ENCODE peak calls at places on chromosomes 3 and 15, in seven cellular contexts. One of them, this sample, is unnamed. For H3K9me3, the result is how much of the 10 kb centered on the place peaks cover.

GRCh38 chr3:72453686-72454085 is 394.6 kb downstream of the SHQ1 start:
- DNase-seq in mammary epithelial cell: no peak
- DNase-seq in left ventricle myocardium inferior: no peak
- DNase-seq in PC-9: no peak
- DNase-seq in colonic mucosa: no peak
- DNase-seq in H9: no peak
- DNase-seq in mesenchymal stem cell: no peak
- DNase-seq in this sample: no peak

GRCh38 chr3:98567646-98568280 is 25.6 kb downstream of the CPOX start:
- DNase-seq in mesenchymal stem cell: no peak
- DNase-seq in colonic mucosa: no peak
- DNase-seq in left ventricle myocardium inferior: no peak
- DNase-seq in mammary epithelial cell: no peak
- DNase-seq in PC-9: peak
- DNase-seq in H9: no peak
- DNase-seq in this sample: no peak

GRCh38 chr3:53238051-53238850 is 17.6 kb downstream of the TKT start:
- DNase-seq in H9: no peak
- DNase-seq in colonic mucosa: peak
- DNase-seq in mesenchymal stem cell: peak
- DNase-seq in mammary epithelial cell: peak
- DNase-seq in left ventricle myocardium inferior: no peak
- DNase-seq in PC-9: peak
- DNase-seq in this sample: no peak

GRCh38 chr15:101538177-101538576 is 48.7 kb upstream of the PCSK6 start:
- DNase-seq in mesenchymal stem cell: no peak
- DNase-seq in PC-9: no peak
- DNase-seq in left ventricle myocardium inferior: no peak
- DNase-seq in colonic mucosa: peak
- DNase-seq in H9: no peak
- DNase-seq in mammary epithelial cell: no peak
- DNase-seq in this sample: no peak

GRCh38 chr15:93170320-93170719 is 81.3 kb upstream of the RGMA start:
- DNase-seq in PC-9: no peak
- DNase-seq in left ventricle myocardium inferior: no peak
- DNase-seq in colonic mucosa: no peak
- DNase-seq in mammary epithelial cell: no peak
- DNase-seq in mesenchymal stem cell: no peak
- DNase-seq in H9: no peak
- DNase-seq in this sample: no peak

GRCh38 chr3:53154731-53155320 is 6.2 kb upstream of the PRKCD start:
- DNase-seq in left ventricle myocardium inferior: no peak
- DNase-seq in mammary epithelial cell: peak
- DNase-seq in PC-9: peak
- DNase-seq in colonic mucosa: no peak
- DNase-seq in H9: no peak
- DNase-seq in mesenchymal stem cell: no peak
- DNase-seq in this sample: no peak

GRCh38 chr15:78265752-78266224 is 1.4 kb downstream of the DNAJA4 start:
- DNase-seq in left ventricle myocardium inferior: no peak
- DNase-seq in H9: no peak
- DNase-seq in colonic mucosa: no peak
- DNase-seq in mammary epithelial cell: peak
- DNase-seq in PC-9: no peak
- DNase-seq in mesenchymal stem cell: peak
- DNase-seq in this sample: no peak

GRCh38 chr15:90838544-90838943 is 29.8 kb upstream of the FURIN start:
- DNase-seq in mammary epithelial cell: no peak
- DNase-seq in PC-9: no peak
- DNase-seq in left ventricle myocardium inferior: no peak
- DNase-seq in H9: no peak
- DNase-seq in mesenchymal stem cell: no peak
- DNase-seq in colonic mucosa: no peak
- DNase-seq in this sample: peak

GRCh38 chr3:134904333-134904771 is 109.3 kb downstream of the EPHB1 start:
- DNase-seq in PC-9: no peak
- DNase-seq in H9: no peak
- DNase-seq in mammary epithelial cell: no peak
- DNase-seq in left ventricle myocardium inferior: no peak
- DNase-seq in colonic mucosa: no peak
- DNase-seq in mesenchymal stem cell: no peak
- DNase-seq in this sample: no peak

GRCh38 chr15:67089218-67090193 is 24.1 kb downstream of the SMAD3 start:
- DNase-seq in mesenchymal stem cell: peak
- DNase-seq in colonic mucosa: peak
- DNase-seq in mammary epithelial cell: peak
- DNase-seq in PC-9: peak
- DNase-seq in left ventricle myocardium inferior: no peak
- DNase-seq in H9: no peak
- DNase-seq in this sample: no peak

GRCh38 chr3:40477671-40478070 is 749 bp downstream of the ZNF619 start:
- DNase-seq in mesenchymal stem cell: peak
- DNase-seq in mammary epithelial cell: no peak
- DNase-seq in H9: no peak
- DNase-seq in colonic mucosa: no peak
- DNase-seq in left ventricle myocardium inferior: no peak
- DNase-seq in PC-9: no peak
- DNase-seq in this sample: no peak

GRCh38 chr3:10693457-10693856 is 122.6 kb upstream of the SLC6A11 start:
- DNase-seq in PC-9: no peak
- DNase-seq in colonic mucosa: no peak
- DNase-seq in mammary epithelial cell: no peak
- DNase-seq in left ventricle myocardium inferior: no peak
- DNase-seq in mesenchymal stem cell: no peak
- DNase-seq in H9: no peak
- DNase-seq in this sample: no peak

GRCh38 chr3:159273070-159273469 is 471.2 kb downstream of the MFSD1 start:
- DNase-seq in colonic mucosa: no peak
- DNase-seq in mammary epithelial cell: no peak
- DNase-seq in left ventricle myocardium inferior: no peak
- DNase-seq in H9: no peak
- DNase-seq in PC-9: no peak
- DNase-seq in mesenchymal stem cell: no peak
- DNase-seq in this sample: no peak

GRCh38 chr15:88623061-88623460 is 1.9 kb downstream of the AEN start:
- DNase-seq in mesenchymal stem cell: peak
- DNase-seq in left ventricle myocardium inferior: no peak
- DNase-seq in colonic mucosa: no peak
- DNase-seq in PC-9: peak
- DNase-seq in mammary epithelial cell: peak
- DNase-seq in H9: no peak
- DNase-seq in this sample: no peak

GRCh38 chr3:49872801-49873281 is 3.1 kb upstream of the CAMKV start:
- DNase-seq in mesenchymal stem cell: no peak
- DNase-seq in PC-9: no peak
- DNase-seq in left ventricle myocardium inferior: no peak
- DNase-seq in colonic mucosa: no peak
- DNase-seq in mammary epithelial cell: no peak
- DNase-seq in H9: no peak
- DNase-seq in this sample: no peak

GRCh38 chr15:27865926-27866325 is 233.2 kb downstream of the OCA2 start:
- DNase-seq in left ventricle myocardium inferior: no peak
- DNase-seq in mesenchymal stem cell: no peak
- DNase-seq in colonic mucosa: no peak
- DNase-seq in PC-9: no peak
- DNase-seq in mammary epithelial cell: no peak
- DNase-seq in H9: no peak
- DNase-seq in this sample: no peak
- H3K9me3 ChIP-seq in left ventricle myocardium inferior: under half
- H3K9me3 ChIP-seq in mesenchymal stem cell: under half
- H3K9me3 ChIP-seq in colonic mucosa: under half
- H3K9me3 ChIP-seq in PC-9: under half
- H3K9me3 ChIP-seq in mammary epithelial cell: half or more
- H3K9me3 ChIP-seq in H9: under half
- H3K9me3 ChIP-seq in this sample: under half

GRCh38 chr3:409011-409410 is 212.4 kb downstream of the CHL1 start:
- DNase-seq in PC-9: no peak
- DNase-seq in colonic mucosa: no peak
- DNase-seq in mammary epithelial cell: no peak
- DNase-seq in H9: no peak
- DNase-seq in left ventricle myocardium inferior: no peak
- DNase-seq in mesenchymal stem cell: no peak
- DNase-seq in this sample: no peak
- H3K9me3 ChIP-seq in PC-9: under half
- H3K9me3 ChIP-seq in colonic mucosa: under half
- H3K9me3 ChIP-seq in mammary epithelial cell: under half
- H3K9me3 ChIP-seq in H9: under half
- H3K9me3 ChIP-seq in left ventricle myocardium inferior: under half
- H3K9me3 ChIP-seq in mesenchymal stem cell: under half
- H3K9me3 ChIP-seq in this sample: under half

GRCh38 chr3:136893848-136894443 is 31.9 kb downstream of the NCK1 start:
- DNase-seq in PC-9: peak
- DNase-seq in mesenchymal stem cell: peak
- DNase-seq in mammary epithelial cell: peak
- DNase-seq in left ventricle myocardium inferior: no peak
- DNase-seq in H9: no peak
- DNase-seq in colonic mucosa: no peak
- DNase-seq in this sample: no peak

GRCh38 chr3:136899622-136900158 is 37.7 kb downstream of the NCK1 start:
- DNase-seq in PC-9: no peak
- DNase-seq in left ventricle myocardium inferior: no peak
- DNase-seq in mammary epithelial cell: no peak
- DNase-seq in colonic mucosa: no peak
- DNase-seq in mesenchymal stem cell: peak
- DNase-seq in H9: no peak
- DNase-seq in this sample: no peak

GRCh38 chr3:136898954-136899353 is 36.9 kb downstream of the NCK1 start:
- DNase-seq in H9: no peak
- DNase-seq in colonic mucosa: no peak
- DNase-seq in mammary epithelial cell: no peak
- DNase-seq in left ventricle myocardium inferior: no peak
- DNase-seq in PC-9: no peak
- DNase-seq in mesenchymal stem cell: peak
- DNase-seq in this sample: no peak

GRCh38 chr3:136901391-136901790 is 39.4 kb downstream of the NCK1 start:
- DNase-seq in mammary epithelial cell: no peak
- DNase-seq in colonic mucosa: no peak
- DNase-seq in mesenchymal stem cell: no peak
- DNase-seq in PC-9: no peak
- DNase-seq in left ventricle myocardium inferior: no peak
- DNase-seq in H9: no peak
- DNase-seq in this sample: no peak

GRCh38 chr3:136898549-136898948 is 36.5 kb downstream of the NCK1 start:
- DNase-seq in colonic mucosa: no peak
- DNase-seq in mammary epithelial cell: no peak
- DNase-seq in H9: no peak
- DNase-seq in mesenchymal stem cell: no peak
- DNase-seq in PC-9: no peak
- DNase-seq in left ventricle myocardium inferior: no peak
- DNase-seq in this sample: no peak
- H3K9me3 ChIP-seq in colonic mucosa: under half
- H3K9me3 ChIP-seq in mammary epithelial cell: under half
- H3K9me3 ChIP-seq in H9: under half
- H3K9me3 ChIP-seq in mesenchymal stem cell: under half
- H3K9me3 ChIP-seq in PC-9: under half
- H3K9me3 ChIP-seq in left ventricle myocardium inferior: under half
- H3K9me3 ChIP-seq in this sample: under half

GRCh38 chr3:44444437-44444836 is 33.0 kb downstream of the ZNF445 start:
- DNase-seq in left ventricle myocardium inferior: no peak
- DNase-seq in mammary epithelial cell: no peak
- DNase-seq in PC-9: no peak
- DNase-seq in mesenchymal stem cell: no peak
- DNase-seq in H9: no peak
- DNase-seq in colonic mucosa: no peak
- DNase-seq in this sample: no peak

GRCh38 chr3:44442591-44443309 is 34.7 kb downstream of the ZNF445 start:
- DNase-seq in left ventricle myocardium inferior: no peak
- DNase-seq in PC-9: no peak
- DNase-seq in mammary epithelial cell: no peak
- DNase-seq in mesenchymal stem cell: no peak
- DNase-seq in colonic mucosa: no peak
- DNase-seq in H9: no peak
- DNase-seq in this sample: no peak

GRCh38 chr3:44445786-44446185 is 31.7 kb downstream of the ZNF445 start:
- DNase-seq in PC-9: no peak
- DNase-seq in colonic mucosa: no peak
- DNase-seq in left ventricle myocardium inferior: no peak
- DNase-seq in H9: no peak
- DNase-seq in mammary epithelial cell: no peak
- DNase-seq in mesenchymal stem cell: no peak
- DNase-seq in this sample: no peak

GRCh38 chr3:44444896-44445691 is 32.4 kb downstream of the ZNF445 start:
- DNase-seq in colonic mucosa: no peak
- DNase-seq in PC-9: no peak
- DNase-seq in H9: no peak
- DNase-seq in left ventricle myocardium inferior: no peak
- DNase-seq in mammary epithelial cell: no peak
- DNase-seq in mesenchymal stem cell: no peak
- DNase-seq in this sample: no peak

DNA sequence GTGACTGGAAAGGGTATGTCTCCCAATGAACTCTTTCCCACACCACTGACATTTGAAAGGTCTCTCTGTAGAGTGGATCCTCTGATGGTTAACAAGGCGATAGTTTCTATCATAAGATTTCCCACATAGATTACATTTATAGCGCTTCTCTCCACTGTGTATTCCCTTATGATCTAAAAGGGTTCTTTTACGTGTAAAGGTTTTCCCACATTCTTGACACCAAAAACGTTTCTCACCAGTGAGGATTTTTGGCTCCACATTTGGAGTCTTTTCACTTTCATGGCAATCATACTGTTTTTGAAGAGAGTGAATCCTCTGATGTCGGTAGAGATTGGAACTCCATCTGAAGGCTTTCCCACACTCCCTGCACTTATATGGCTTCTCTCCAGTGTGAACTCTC is 30.5 kb downstream of the ZNF445 start:
- DNase-seq in colonic mucosa: no peak
- DNase-seq in mesenchymal stem cell: no peak
- DNase-seq in mammary epithelial cell: no peak
- DNase-seq in left ventricle myocardium inferior: no peak
- DNase-seq in H9: no peak
- DNase-seq in PC-9: no peak
- DNase-seq in this sample: no peak
- H3K9me3 ChIP-seq in colonic mucosa: under half
- H3K9me3 ChIP-seq in mesenchymal stem cell: under half
- H3K9me3 ChIP-seq in mammary epithelial cell: under half
- H3K9me3 ChIP-seq in left ventricle myocardium inferior: under half
- H3K9me3 ChIP-seq in H9: under half
- H3K9me3 ChIP-seq in PC-9: under half
- H3K9me3 ChIP-seq in this sample: under half

DNA sequence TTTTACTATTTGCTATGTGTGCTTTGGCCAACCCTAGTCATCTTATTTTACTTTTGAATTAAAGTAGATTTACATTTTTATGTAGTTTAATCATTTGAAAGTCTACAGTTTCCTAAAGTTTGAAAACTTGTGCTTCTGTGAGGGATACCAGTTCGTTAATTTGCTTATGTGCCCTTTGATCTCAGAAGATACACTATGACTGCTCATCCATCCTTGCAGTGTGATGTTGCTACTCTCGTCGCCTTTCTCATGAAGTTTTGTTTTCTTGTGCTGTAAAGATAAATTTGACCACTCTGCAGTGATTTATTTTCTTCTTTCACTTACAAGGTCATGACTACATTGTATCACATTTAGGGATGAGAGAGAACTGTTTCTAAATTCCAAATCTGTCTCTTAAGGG is 16.3 kb downstream of the SNRPN start:
- DNase-seq in mammary epithelial cell: no peak
- DNase-seq in mesenchymal stem cell: no peak
- DNase-seq in H9: no peak
- DNase-seq in PC-9: no peak
- DNase-seq in left ventricle myocardium inferior: no peak
- DNase-seq in colonic mucosa: no peak
- DNase-seq in this sample: no peak
- H3K9me3 ChIP-seq in mammary epithelial cell: under half
- H3K9me3 ChIP-seq in mesenchymal stem cell: under half
- H3K9me3 ChIP-seq in H9: under half
- H3K9me3 ChIP-seq in PC-9: under half
- H3K9me3 ChIP-seq in left ventricle myocardium inferior: half or more
- H3K9me3 ChIP-seq in colonic mucosa: under half
- H3K9me3 ChIP-seq in this sample: under half

GRCh38 chr3:16477054-16477453 is 36.4 kb downstream of the RFTN1 start:
- DNase-seq in mammary epithelial cell: peak
- DNase-seq in H9: no peak
- DNase-seq in mesenchymal stem cell: peak
- DNase-seq in left ventricle myocardium inferior: no peak
- DNase-seq in PC-9: no peak
- DNase-seq in colonic mucosa: no peak
- DNase-seq in this sample: no peak
- H3K9me3 ChIP-seq in mammary epithelial cell: under half
- H3K9me3 ChIP-seq in H9: under half
- H3K9me3 ChIP-seq in mesenchymal stem cell: under half
- H3K9me3 ChIP-seq in left ventricle myocardium inferior: under half
- H3K9me3 ChIP-seq in PC-9: under half
- H3K9me3 ChIP-seq in colonic mucosa: under half
- H3K9me3 ChIP-seq in this sample: under half